ENCODE peak calls at places on chromosome 17, in five cellular contexts. A, K, I, M and Z are unnamed samples.

GRCh38 chr17:51256101-51256500 is 3.7 kb downstream of the MBTD1 start:
- DNase-seq in A (no peak), K (no peak), I (no peak), M (no peak), Z (no peak)

GRCh38 chr17:41697122-41697962 is 8.7 kb downstream of the EIF1 start:
- DNase-seq in A (no peak), K (no peak), I (no peak), M (peak; percentile 43), Z (no peak)

GRCh38 chr17:17533901-17534441 is 37.8 kb upstream of the RASD1 start:
- DNase-seq in A (no peak), K (no peak), I (no peak), M (no peak), Z (no peak)

GRCh38 chr17:73013816-73014663 is 78.4 kb downstream of the SLC39A11 start:
- DNase-seq in A (no peak), K (peak; percentile 42), I (peak; percentile 63), M (no peak), Z (no peak)

GRCh38 chr17:58316260-58316960 is 12.2 kb downstream of the TSPOAP1 start:
- DNase-seq in A (no peak), K (no peak), I (no peak), M (peak; percentile 5), Z (peak; percentile 14)

GRCh38 chr17:40320771-40321501 is 12.0 kb downstream of the RARA start:
- DNase-seq in A (no peak), K (no peak), I (no peak), M (peak; percentile 23), Z (no peak)

GRCh38 chr17:19867094-19867653 is 562 bp downstream of the ULK2 start:
- DNase-seq in A (no peak), K (peak; percentile 67), I (peak; percentile 74), M (no peak), Z (peak; percentile 82)

GRCh38 chr17:8128125-8128784 is 4.3 kb upstream of the HES7 start:
- DNase-seq in A (no peak), K (no peak), I (no peak), M (no peak), Z (no peak)

GRCh38 chr17:1229354-1229890 is 40.8 kb upstream of the BHLHA9 start:
- DNase-seq in A (no peak), K (peak; percentile 50), I (peak; percentile 34), M (no peak), Z (peak; percentile 75)

GRCh38 chr17:18258356-18259038 is at the start of gene FLII:
- DNase-seq in A (no peak), K (peak; percentile 64), I (peak; percentile 45), M (no peak), Z (peak; percentile 89)

GRCh38 chr17:17035490-17035889 is 6.8 kb upstream of the MPRIP start:
- DNase-seq in A (no peak), K (no peak), I (no peak), M (no peak), Z (no peak)

GRCh38 chr17:29593546-29594440 is 861 bp downstream of the ANKRD13B start:
- DNase-seq in A (no peak), K (peak; percentile 57), I (peak; percentile 61), M (no peak), Z (no peak)

GRCh38 chr17:53516643-53517042 is 306.1 kb upstream of the KIF2B start:
- DNase-seq in A (no peak), K (no peak), I (peak; percentile 23), M (no peak), Z (no peak)

GRCh38 chr17:61878520-61878919 is 15.2 kb upstream of the BRIP1 start:
- DNase-seq in A (no peak), K (no peak), I (no peak), M (no peak), Z (no peak)

GRCh38 chr17:48989100-48989499 is 8.1 kb upstream of the IGF2BP1 start:
- DNase-seq in A (no peak), K (no peak), I (no peak), M (no peak), Z (no peak)

GRCh38 chr17:73833779-73834613 is 189.8 kb upstream of the SDK2 start:
- DNase-seq in A (no peak), K (no peak), I (peak; percentile 28), M (no peak), Z (no peak)

GRCh38 chr17:49691677-49692191 is 13.8 kb upstream of the SPOP start:
- DNase-seq in A (no peak), K (no peak), I (no peak), M (no peak), Z (no peak)

GRCh38 chr17:35766903-35767510 is 6.3 kb downstream of the C17orf50 start:
- DNase-seq in A (no peak), K (no peak), I (peak; percentile 12), M (no peak), Z (peak; percentile 81)

GRCh38 chr17:64641499-64641898 is 20.6 kb downstream of the SMURF2 start:
- DNase-seq in A (peak; percentile 54), K (no peak), I (peak; percentile 24), M (no peak), Z (peak; percentile 75)

GRCh38 chr17:55576237-55576998 is 65.2 kb upstream of the SMIM36 start:
- DNase-seq in A (peak; percentile 60), K (no peak), I (no peak), M (no peak), Z (no peak)

GRCh38 chr17:82091264-82092066 is 6.6 kb downstream of the FASN start:
- DNase-seq in A (no peak), K (no peak), I (no peak), M (no peak), Z (no peak)

GRCh38 chr17:61587807-61588660 is 3.0 kb downstream of the NACA2 start:
- DNase-seq in A (no peak), K (no peak), I (no peak), M (no peak), Z (no peak)

GRCh38 chr17:4739122-4740024 is at the start of the genes CXCL16 and ZMYND15:
- DNase-seq in A (no peak), K (peak; percentile 65), I (peak; percentile 35), M (peak; percentile 36), Z (peak; percentile 79)

GRCh38 chr17:47735139-47735464 is 2.1 kb downstream of the TBX21 start:
- DNase-seq in A (no peak), K (no peak), I (no peak), M (peak; percentile 5), Z (no peak)

GRCh38 chr17:42276359-42276608 is at the start of gene STAT5B:
- DNase-seq in A (no peak), K (peak; percentile 74), I (peak; percentile 56), M (no peak), Z (peak; percentile 96)

GRCh38 chr17:81002409-81003361 is 11.0 kb downstream of the CHMP6 start:
- DNase-seq in A (no peak), K (no peak), I (peak; percentile 59), M (peak; percentile 48), Z (peak; percentile 92)

GRCh38 chr17:27861979-27862378 is 31.2 kb downstream of the LYRM9 start:
- DNase-seq in A (no peak), K (no peak), I (no peak), M (no peak), Z (no peak)

GRCh38 chr17:41687828-41688640 is 651 bp upstream of the EIF1 start:
- DNase-seq in A (no peak), K (no peak), I (peak; percentile 61), M (no peak), Z (peak; percentile 44)

GRCh38 chr17:72187544-72187943 is 66.7 kb downstream of the SOX9 start:
- DNase-seq in A (no peak), K (peak; percentile 30), I (no peak), M (no peak), Z (no peak)

GRCh38 chr17:56793506-56793905 is 40.2 kb downstream of the C17orf67 start:
- DNase-seq in A (no peak), K (no peak), I (no peak), M (no peak), Z (no peak)

DNA sequence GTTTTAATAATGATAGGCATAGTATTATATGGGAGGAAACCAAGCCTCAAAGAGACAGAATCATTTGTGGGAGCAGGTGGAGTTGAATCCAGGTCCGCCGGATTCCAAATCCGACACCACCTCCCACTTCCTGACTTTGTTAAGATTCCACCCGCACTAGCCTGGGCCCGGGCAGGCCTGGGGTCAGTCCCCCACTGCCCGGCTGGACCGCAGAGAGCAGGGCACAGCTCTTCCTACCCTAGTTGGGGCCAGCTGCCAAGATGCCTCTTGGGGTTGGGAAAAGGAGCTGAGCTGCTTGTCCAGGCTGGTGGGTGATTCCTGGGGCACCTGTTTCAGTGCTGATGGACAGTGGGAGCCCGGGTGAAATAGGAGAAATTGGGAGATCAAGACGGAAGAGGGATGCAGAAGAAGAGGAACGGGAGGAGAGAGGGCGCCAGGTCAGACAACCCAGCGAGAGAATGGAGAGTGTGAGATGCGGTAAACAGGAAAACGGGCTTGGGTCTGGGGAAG is 53.9 kb downstream of the OR1D5 start:
- DNase-seq in A (no peak), K (no peak), I (no peak), M (no peak), Z (no peak)
- TF ChIP-seq CTCF in A (no peak), K (no peak), I (no peak), M (no peak), Z (no peak)

GRCh38 chr17:46194393-46195216 is 1.4 kb upstream of the KANSL1 start:
- DNase-seq in A (no peak), K (peak; percentile 22), I (peak; percentile 69), M (no peak), Z (peak; percentile 58)
- TF ChIP-seq CTCF in A (peak; percentile 67), K (peak; percentile 67), I (peak; percentile 73), M (no peak), Z (peak; percentile 74)

GRCh38 chr17:76670708-76671122 is 27.2 kb upstream of the ST6GALNAC1 start:
- DNase-seq in A (no peak), K (no peak), I (no peak), M (no peak), Z (no peak)

GRCh38 chr17:76671912-76672262 is 28.3 kb upstream of the ST6GALNAC1 start:
- DNase-seq in A (no peak), K (no peak), I (no peak), M (no peak), Z (no peak)

GRCh38 chr17:76670020-76670707 is 26.6 kb upstream of the ST6GALNAC1 start:
- DNase-seq in A (no peak), K (no peak), I (no peak), M (no peak), Z (no peak)

GRCh38 chr17:76672270-76672851 is 28.8 kb upstream of the ST6GALNAC1 start:
- DNase-seq in A (no peak), K (no peak), I (no peak), M (no peak), Z (no peak)

DNA sequence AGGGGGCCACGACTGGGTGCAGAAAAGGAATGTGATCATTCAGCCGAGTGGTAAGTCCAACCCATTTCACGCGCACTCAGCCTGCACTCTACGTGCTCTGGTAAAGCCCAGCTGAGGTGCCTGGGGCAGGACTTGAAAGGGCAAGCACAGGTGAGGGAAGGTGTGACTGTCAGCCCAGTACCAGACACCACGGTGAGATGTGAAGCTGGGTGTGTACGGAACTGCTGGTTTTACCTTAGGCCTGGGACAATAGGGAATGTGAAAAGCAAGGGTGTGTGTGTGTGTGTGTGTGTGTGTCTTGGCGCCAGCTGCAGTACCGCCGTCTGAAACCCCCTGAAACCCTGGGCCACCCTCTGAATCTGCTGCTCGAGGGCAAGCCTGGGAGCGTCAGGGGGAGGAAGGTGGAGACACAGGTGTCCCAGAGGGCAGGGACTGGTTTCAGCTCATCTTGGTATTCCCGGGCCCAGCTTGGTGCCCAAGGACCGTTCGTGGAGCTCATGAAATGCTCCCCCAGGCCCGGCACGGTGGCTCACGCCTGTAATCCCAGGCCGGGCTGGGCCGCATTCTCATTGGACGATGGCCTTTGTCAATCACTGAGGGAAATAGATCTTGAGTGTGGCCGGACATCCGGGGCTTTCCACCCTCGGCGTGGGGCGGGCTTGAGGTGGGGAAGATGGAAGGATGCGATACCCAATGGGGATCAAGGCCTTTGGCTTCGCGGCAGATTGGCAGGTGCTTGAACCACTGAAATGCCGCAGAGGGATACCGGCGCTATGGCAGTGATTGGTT is 27.8 kb upstream of the ST6GALNAC1 start:
- DNase-seq in A (peak; percentile 100), K (peak; percentile 98), I (peak; percentile 100), M (peak; percentile 99), Z (peak; percentile 99)
- TF ChIP-seq CTCF in A (no peak), K (no peak), I (no peak), M (no peak), Z (no peak)

GRCh38 chr17:76265624-76266243 is 586 bp downstream of the UBALD2 start:
- DNase-seq in A (no peak), K (peak; percentile 73), I (peak; percentile 59), M (no peak), Z (peak; percentile 84)
- TF ChIP-seq CTCF in A (no peak), K (no peak), I (no peak), M (no peak), Z (no peak)